ENCODE peak calls at places on chromosomes 5 and 9, in five cellular contexts. A is H1, D is GM23338, W is psoas muscle, X is HFF-Myc. R is an unnamed sample.

GRCh38 chr5:154308457-154309360 is 118.2 kb downstream of the GALNT10 start:
- DNase-seq in A (no peak), X (no peak), D (no peak), W (no peak), R (no peak)

GRCh38 chr5:181222630-181223040 is 446 bp upstream of the TRIM41 start:
- DNase-seq in X (no peak), W (no peak), D (no peak), A (no peak), R (no peak)

GRCh38 chr5:83430130-83431010 is 41.2 kb upstream of the VCAN start:
- DNase-seq in A (peak; percentile 56), W (no peak), X (peak; percentile 39), D (peak; percentile 92), R (peak; percentile 77)

GRCh38 chr5:135426102-135427082 is 20.8 kb downstream of the DCANP1 start:
- DNase-seq in D (peak; percentile 82), W (no peak), X (peak; percentile 39), A (no peak), R (no peak)

GRCh38 chr9:37937403-37937802 is 33.5 kb upstream of the SLC25A51 start:
- DNase-seq in D (no peak), X (no peak), A (no peak), W (no peak), R (no peak)

GRCh38 chr9:136806631-136807201 is 1.0 kb upstream of the RABL6 start:
- DNase-seq in A (no peak), W (no peak), D (no peak), X (no peak), R (no peak)

GRCh38 chr9:69325409-69326212 is 596 bp downstream of the ENTREP1 start:
- DNase-seq in X (no peak), W (peak; percentile 53), A (no peak), D (peak; percentile 60), R (no peak)

GRCh38 chr9:36207546-36208012 is 16.9 kb downstream of the CLTA start:
- DNase-seq in D (no peak), A (no peak), X (no peak), W (no peak), R (no peak)

GRCh38 chr9:123287639-123288038 is 19.3 kb upstream of the STRBP start:
- DNase-seq in W (no peak), X (no peak), A (no peak), D (no peak), R (no peak)

GRCh38 chr5:8576178-8576577 is 707.2 kb downstream of the MTRR start:
- DNase-seq in W (no peak), D (peak; percentile 20), A (no peak), X (no peak), R (no peak)

GRCh38 chr5:173753307-173754168 is 134.6 kb upstream of the CPEB4 start:
- DNase-seq in A (peak; percentile 25), X (no peak), W (peak; percentile 95), D (peak; percentile 86), R (no peak)

GRCh38 chr5:134417707-134418106 is 6.0 kb upstream of the CDKN2AIPNL start:
- DNase-seq in D (no peak), W (no peak), A (no peak), X (no peak), R (no peak)

GRCh38 chr9:738209-738915 is 103.1 kb upstream of the DMRT1 start:
- DNase-seq in W (peak; percentile 82), X (peak; percentile 76), A (no peak), D (no peak), R (no peak)

GRCh38 chr9:136085815-136086212 is 9.3 kb downstream of the NACC2 start:
- DNase-seq in D (no peak), A (no peak), X (no peak), W (peak; percentile 90), R (no peak)

GRCh38 chr9:89666364-89666763 is 61.6 kb downstream of the GADD45G start:
- DNase-seq in W (no peak), A (no peak), X (no peak), D (no peak), R (no peak)

GRCh38 chr5:166883016-166883415 is 1408.4 kb upstream of the WWC1 start:
- DNase-seq in A (peak; percentile 5), D (peak; percentile 79), W (no peak), X (no peak), R (no peak)

GRCh38 chr5:72517961-72518690 is 10.9 kb upstream of the ZNF366 start:
- DNase-seq in A (no peak), D (no peak), W (peak; percentile 80), X (no peak), R (peak; percentile 45)

GRCh38 chr9:112743216-112743835 is 7.2 kb upstream of the SNX30 start:
- DNase-seq in X (no peak), D (no peak), W (no peak), A (no peak), R (no peak)
- TF ChIP-seq CTCF in X (no peak), D (peak; percentile 14), W (no peak), A (peak; percentile 12), R (no peak)

GRCh38 chr5:14510880-14511279 is 70.7 kb upstream of the OTULINL start:
- DNase-seq in D (no peak), X (no peak), A (no peak), W (no peak), R (no peak)
- H3K4me3 ChIP-seq in D (no peak overlapping the region), X (no peak overlapping the region), A (no peak overlapping the region), W (no peak overlapping the region), R (no peak overlapping the region)

DNA sequence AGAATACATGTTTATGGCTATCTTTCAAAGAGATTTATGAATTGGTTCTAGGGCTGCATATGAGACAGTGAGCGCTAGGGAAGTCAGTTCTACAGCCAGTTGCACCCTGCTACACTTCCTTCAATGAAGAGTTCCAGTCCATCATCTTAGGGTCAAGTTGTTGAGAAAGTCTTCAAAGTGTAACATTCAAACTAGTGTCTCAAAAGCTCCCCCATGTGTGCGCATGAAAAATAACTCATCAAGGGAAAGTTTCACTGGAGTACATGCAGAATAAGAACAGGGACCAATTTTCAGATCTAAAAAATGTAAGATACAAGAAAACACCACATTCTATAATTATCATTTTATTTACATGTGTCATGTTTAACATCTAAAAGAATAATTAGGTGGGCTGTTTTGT is 317.2 kb downstream of the DEPDC1B start:
- DNase-seq in W (no peak), X (peak; percentile 32), D (peak; percentile 20), A (no peak), R (no peak)
- TF ChIP-seq CTCF in W (no peak), X (peak; percentile 33), D (peak; percentile 43), A (no peak), R (peak; percentile 58)

DNA sequence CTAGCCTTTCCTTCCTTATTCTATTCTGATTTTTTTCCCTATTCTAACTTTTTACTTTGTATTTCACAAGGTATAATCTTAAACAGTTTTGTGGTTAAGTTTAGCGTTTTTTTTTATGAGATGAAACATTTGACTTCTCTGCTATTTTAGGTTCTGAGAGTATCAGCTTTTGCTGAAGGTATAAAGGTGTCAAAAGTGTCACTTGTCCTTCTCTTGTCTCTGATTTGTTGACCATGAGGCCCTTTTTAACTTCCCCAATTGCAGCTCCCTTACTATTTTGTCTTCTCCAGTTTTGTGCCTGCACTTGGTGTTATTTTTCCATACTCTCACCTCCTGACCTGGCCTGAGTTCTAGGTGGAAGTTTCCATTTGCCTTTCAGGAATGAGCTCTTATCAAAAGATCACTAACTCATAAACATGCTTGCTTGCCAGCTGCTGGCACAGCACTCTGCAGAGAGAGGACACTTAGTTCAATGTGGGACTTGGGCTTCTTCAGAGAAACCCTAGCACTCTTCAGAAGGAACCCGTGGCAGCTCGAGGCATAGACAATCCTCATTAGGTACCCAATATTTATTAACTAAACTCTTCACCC is 106.6 kb downstream of the FRMD3 start:
- DNase-seq in W (peak; percentile 55), D (no peak), A (no peak), X (no peak), R (no peak)
- H3K4me3 ChIP-seq in W (no peak overlapping the region), D (no peak overlapping the region), A (no peak overlapping the region), X (no peak overlapping the region), R (no peak overlapping the region)

GRCh38 chr5:98775246-98775961 is 1.9 kb downstream of the RGMB start:
- DNase-seq in W (no peak), D (no peak), X (no peak), A (no peak), R (no peak)

GRCh38 chr5:98773214-98773463 is 324 bp upstream of the RGMB start:
- DNase-seq in D (no peak), X (no peak), W (no peak), A (no peak), R (no peak)

GRCh38 chr5:98774192-98775046 is 956 bp downstream of the RGMB start:
- DNase-seq in X (no peak), A (no peak), W (peak; percentile 84), D (peak; percentile 85), R (no peak)

GRCh38 chr5:98772415-98773213 is 849 bp upstream of the RGMB start:
- DNase-seq in A (peak; percentile 84), W (peak; percentile 85), D (peak; percentile 93), X (no peak), R (peak; percentile 33)

DNA sequence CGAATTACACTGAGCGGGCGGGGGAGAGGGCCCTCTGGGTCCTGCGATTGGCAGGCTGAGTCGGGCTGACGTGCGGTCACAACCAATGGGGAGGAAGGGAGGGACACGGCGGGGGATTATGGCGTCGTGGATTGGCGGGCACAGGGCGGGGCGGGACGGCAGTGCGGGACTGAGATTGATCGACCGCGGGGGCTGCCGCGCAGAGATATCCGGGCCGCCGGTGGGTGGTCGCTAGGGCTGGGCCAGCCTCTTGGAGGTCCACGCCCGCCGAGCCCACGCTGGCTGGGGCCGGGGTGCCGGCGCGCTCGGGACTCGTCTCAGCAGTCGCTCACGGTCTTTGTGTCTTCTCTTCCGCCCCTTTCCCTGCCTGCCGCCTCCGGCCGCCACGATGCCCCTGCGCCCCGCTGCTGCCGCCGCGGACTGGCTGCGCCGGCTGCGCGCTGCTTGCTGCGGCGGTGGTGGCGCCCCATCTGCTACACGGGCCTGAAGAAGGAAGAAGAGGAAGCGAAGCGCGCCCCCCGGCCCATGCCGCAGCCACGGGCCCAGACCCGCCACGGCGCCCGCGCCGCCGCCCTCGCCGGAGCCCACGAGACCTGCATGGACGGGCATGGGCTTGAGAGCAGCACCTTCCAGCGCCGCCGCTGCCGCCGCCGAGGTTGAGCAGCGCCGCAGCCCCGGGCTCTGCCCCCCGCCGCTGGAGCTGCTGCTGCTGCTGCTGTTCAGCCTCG is at the start of gene RGMB:
- DNase-seq in D (peak; percentile 99), A (peak; percentile 98), W (peak; percentile 99), X (peak; percentile 97), R (peak; percentile 94)
- TF ChIP-seq CTCF in D (no peak), A (no peak), W (no peak), X (no peak), R (no peak)

R was measured in ascending aorta.